ENCODE peak calls at places on chromosomes 4 and X, in five cellular contexts. U, T, V, F and Y are unnamed samples.

GRCh38 chrX:71171110-71171801 is 26.6 kb downstream of the NLGN3 start:
- DNase-seq in U (no peak), T (no peak), V (peak; percentile 40), F (no peak), Y (no peak)

GRCh38 chrX:95057341-95057740 is 1383.3 kb downstream of the FAM133A start:
- DNase-seq in U (no peak), T (no peak), V (no peak), F (no peak), Y (no peak)

GRCh38 chr4:78642934-78643333 is 91.4 kb downstream of the ANXA3 start:
- DNase-seq in U (no peak), T (no peak), V (no peak), F (no peak), Y (no peak)

GRCh38 chr4:156673483-156673882 is 298.1 kb downstream of the PDGFC start:
- DNase-seq in U (no peak), T (no peak), V (no peak), F (no peak), Y (no peak)

GRCh38 chr4:30839583-30840520 is 119.7 kb downstream of the PCDH7 start:
- DNase-seq in U (no peak), T (no peak), V (no peak), F (no peak), Y (peak; percentile 97)

GRCh38 chr4:181235361-181235760 is 1007.8 kb upstream of the TENM3 start:
- DNase-seq in U (no peak), T (no peak), V (no peak), F (no peak), Y (no peak)

GRCh38 chr4:76144546-76144945 is 3.7 kb downstream of the NUP54 start:
- DNase-seq in U (no peak), T (no peak), V (no peak), F (no peak), Y (no peak)

GRCh38 chr4:56255820-56256219 is 131.5 kb downstream of the AASDH start:
- DNase-seq in U (no peak), T (no peak), V (no peak), F (no peak), Y (no peak)

GRCh38 chrX:13770013-13770412 is 35.5 kb downstream of the OFD1 start:
- DNase-seq in U (no peak), T (no peak), V (no peak), F (no peak), Y (no peak)

GRCh38 chrX:10126044-10126443 is 30.7 kb upstream of the CLCN4 start:
- DNase-seq in U (no peak), T (no peak), V (no peak), F (no peak), Y (no peak)

GRCh38 chr4:5460106-5460801 is 248.1 kb downstream of the EVC2 start:
- DNase-seq in U (peak; percentile 60), T (peak; percentile 13), V (peak; percentile 51), F (peak; percentile 74), Y (peak; percentile 4)

GRCh38 chrX:24242649-24243556 is 71.0 kb downstream of the SUPT20HL2 start:
- DNase-seq in U (no peak), T (peak; percentile 9), V (no peak), F (no peak), Y (no peak)

GRCh38 chr4:133982533-133983224 is 218.9 kb downstream of the PABPC4L start:
- DNase-seq in U (no peak), T (no peak), V (no peak), F (no peak), Y (no peak)

GRCh38 chr4:123317211-123317610 is 79.4 kb upstream of the SPRY1 start:
- DNase-seq in U (no peak), T (no peak), V (no peak), F (no peak), Y (no peak)

GRCh38 chrX:110418857-110419249 is 60.2 kb downstream of the RTL9 start:
- DNase-seq in U (no peak), T (no peak), V (peak; percentile 15), F (no peak), Y (no peak)

GRCh38 chr4:82201303-82201702 is 172.5 kb downstream of the HNRNPD start:
- DNase-seq in U (no peak), T (no peak), V (no peak), F (no peak), Y (no peak)

GRCh38 chr4:139823345-139823744 is 157.7 kb downstream of the MGST2 start:
- DNase-seq in U (no peak), T (no peak), V (no peak), F (no peak), Y (no peak)

GRCh38 chrX:17597836-17598434 is 139.4 kb upstream of the SCML1 start:
- DNase-seq in U (peak; percentile 17), T (no peak), V (no peak), F (no peak), Y (no peak)

GRCh38 chr4:78870056-78870455 is 69.2 kb downstream of the PAQR3 start:
- DNase-seq in U (no peak), T (no peak), V (no peak), F (no peak), Y (no peak)

GRCh38 chr4:22190855-22191254 is 242.3 kb upstream of the KCNIP4 start:
- DNase-seq in U (no peak), T (no peak), V (no peak), F (no peak), Y (no peak)

GRCh38 chr4:47641755-47642154 is 156.7 kb downstream of the ATP10D start:
- DNase-seq in U (no peak), T (no peak), V (no peak), F (no peak), Y (no peak)
- TF ChIP-seq JUND in U (no peak), T (no peak), V (no peak), F (no peak), Y (no peak)

GRCh38 chr4:99815597-99816011 is 1.0 kb upstream of the DAPP1 start:
- DNase-seq in U (no peak), T (peak; percentile 20), V (no peak), F (no peak), Y (peak; percentile 78)
- H3K9ac ChIP-seq in U (no peak overlapping the region), T (no peak overlapping the region), V (no peak overlapping the region), F (no peak overlapping the region), Y (peak overlapping the region; percentile 15)

GRCh38 chr4:94834496-94834895 is 76.7 kb downstream of the BMPR1B start:
- DNase-seq in U (no peak), T (no peak), V (no peak), F (no peak), Y (no peak)

GRCh38 chr4:94827481-94828110 is 69.8 kb downstream of the BMPR1B start:
- DNase-seq in U (no peak), T (no peak), V (peak; percentile 32), F (no peak), Y (peak; percentile 62)

GRCh38 chr4:94828882-94829281 is 71.1 kb downstream of the BMPR1B start:
- DNase-seq in U (no peak), T (no peak), V (no peak), F (no peak), Y (no peak)

GRCh38 chr4:94833394-94833793 is 75.6 kb downstream of the BMPR1B start:
- DNase-seq in U (no peak), T (no peak), V (no peak), F (no peak), Y (no peak)

GRCh38 chr4:94831607-94832006 is 73.9 kb downstream of the BMPR1B start:
- DNase-seq in U (no peak), T (no peak), V (no peak), F (no peak), Y (no peak)
- TF ChIP-seq POLR2AphosphoS5 in U (no peak), T (no peak), V (no peak), F (no peak), Y (no peak)

DNA sequence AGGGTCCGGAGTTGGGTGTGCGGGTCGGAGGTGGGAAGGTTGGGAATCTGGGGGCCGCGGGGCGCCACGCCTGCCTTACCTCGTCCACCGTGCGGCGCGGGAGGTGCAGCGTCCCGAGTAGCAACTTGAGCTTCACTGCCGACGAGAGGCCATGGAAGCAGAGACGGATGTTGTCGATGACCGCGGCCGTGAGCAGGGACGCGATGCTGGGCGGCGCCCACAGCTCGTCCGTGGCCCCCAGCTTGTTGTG is 178 bp downstream of the NELFA start:
- DNase-seq in U (no peak), T (no peak), V (no peak), F (no peak), Y (no peak)
- TF ChIP-seq JUND in U (no peak), T (no peak), V (no peak), F (no peak), Y (no peak)

GRCh38 chr4:2415881-2416563 is 2.4 kb downstream of the ZFYVE28 start:
- DNase-seq in U (no peak), T (no peak), V (no peak), F (no peak), Y (no peak)
- H3K9ac ChIP-seq in U (no peak overlapping the region), T (no peak overlapping the region), V (peak overlapping the region; percentile 60), F (no peak overlapping the region), Y (peak overlapping the region; percentile 68)

DNA sequence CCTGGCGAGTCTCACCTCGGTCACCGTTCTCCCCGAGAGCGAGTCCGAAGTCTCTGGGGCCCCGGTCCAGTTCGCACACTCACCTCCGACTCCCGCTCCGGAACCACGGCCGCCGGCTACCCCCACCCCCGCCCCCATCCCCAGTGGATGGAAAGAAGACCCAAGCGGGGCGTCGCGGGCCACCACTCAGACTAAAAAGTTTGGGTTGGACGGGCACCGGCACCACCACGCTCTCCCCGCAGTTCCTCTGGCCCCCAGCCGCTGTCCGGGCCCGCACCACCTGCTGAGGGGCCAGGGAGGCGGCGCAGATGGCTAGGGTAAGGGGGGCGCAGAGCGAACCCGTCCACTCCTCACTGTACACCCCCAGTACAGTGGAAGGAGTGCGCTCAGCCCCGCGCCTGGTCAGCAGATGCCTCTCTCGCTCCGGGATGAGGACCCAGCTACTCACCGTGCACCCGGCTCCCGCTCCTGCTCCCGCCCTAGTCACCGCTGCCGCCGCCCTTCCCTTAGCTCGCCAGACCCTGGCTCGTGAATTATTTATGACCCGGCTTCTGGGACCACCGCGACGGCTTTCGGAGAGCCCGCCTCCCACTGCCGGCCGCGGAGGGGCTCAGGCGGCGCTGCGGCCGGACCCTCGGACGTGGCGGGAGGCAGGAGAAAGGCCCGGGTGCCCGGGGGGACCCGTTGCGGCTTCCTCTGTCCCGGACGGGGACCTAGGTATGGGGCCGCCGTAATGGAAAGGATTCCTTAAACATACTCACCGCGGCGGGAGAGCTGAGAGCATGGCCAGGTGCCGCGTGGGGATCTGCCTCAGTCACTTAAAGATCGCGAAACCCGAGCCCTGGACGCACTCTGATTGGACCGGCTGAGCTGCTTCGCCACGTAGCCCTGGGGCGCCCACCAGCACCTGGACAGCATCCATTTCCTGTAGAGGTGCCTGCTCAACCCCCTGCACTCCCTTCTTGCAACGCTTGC is at the start of gene PROM1:
- DNase-seq in U (peak; percentile 81), T (peak; percentile 3), V (no peak), F (peak; percentile 76), Y (peak; percentile 37)
- TF ChIP-seq POLR2AphosphoS5 in U (no peak), T (no peak), V (no peak), F (no peak), Y (peak; percentile 58)

GRCh38 chr4:119218093-119218492 is 5.6 kb downstream of the USP53 start:
- DNase-seq in U (no peak), T (no peak), V (no peak), F (no peak), Y (no peak)

GRCh38 chr4:119221412-119221811 is 8.9 kb downstream of the USP53 start:
- DNase-seq in U (no peak), T (no peak), V (no peak), F (no peak), Y (no peak)
- TF ChIP-seq JUND in U (no peak), T (no peak), V (no peak), F (no peak), Y (no peak)

GRCh38 chr4:88613417-88613875 is 21.2 kb downstream of the HERC3 start:
- DNase-seq in U (no peak), T (no peak), V (no peak), F (no peak), Y (no peak)
- H3K9ac ChIP-seq in U (peak overlapping the region; percentile 64), T (no peak overlapping the region), V (no peak overlapping the region), F (no peak overlapping the region), Y (no peak overlapping the region)